ENCODE peak calls at places on chromosome 3, in seven cellular contexts. Z is K562, K is A549, X is H1, Y is GM12878, W is HepG2, F is SK-N-SH. A is an unnamed sample.

GRCh38 chr3:45677045-45677436 is 12.2 kb upstream of the SACM1L start:
- DNase-seq in Z (no peak), K (peak), F (no peak), W (peak), X (no peak), Y (no peak), A (peak)

GRCh38 chr3:191568206-191568605 is 107.2 kb downstream of the PYDC2 start:
- DNase-seq in K (no peak), Y (no peak), W (no peak), Z (no peak), X (no peak), F (no peak), A (no peak)

GRCh38 chr3:54954019-54954418 is 26.2 kb upstream of the LRTM1 start:
- DNase-seq in K (peak), F (peak), W (no peak), Y (no peak), Z (no peak), X (no peak), A (peak)

GRCh38 chr3:99686955-99687612 is 48.7 kb downstream of the COL8A1 start:
- DNase-seq in F (peak), Y (no peak), K (peak), W (peak), Z (peak), X (peak), A (peak)

GRCh38 chr3:132290833-132291232 is 26.4 kb upstream of the ACP3 start:
- DNase-seq in K (no peak), W (no peak), Y (no peak), F (no peak), Z (no peak), X (no peak), A (peak)

GRCh38 chr3:149662240-149662887 is 4.5 kb upstream of the WWTR1 start:
- DNase-seq in Z (no peak), K (no peak), X (no peak), F (no peak), W (no peak), Y (no peak), A (peak)

GRCh38 chr3:11917051-11917450 is 70.4 kb upstream of the TAMM41 start:
- DNase-seq in Z (no peak), Y (no peak), X (no peak), K (no peak), W (no peak), F (no peak), A (no peak)

GRCh38 chr3:76824658-76825310 is 215.1 kb upstream of the ROBO2 start:
- DNase-seq in X (no peak), Y (no peak), Z (no peak), W (no peak), K (no peak), F (no peak), A (no peak)

GRCh38 chr3:58058654-58059263 is 50.5 kb downstream of the FLNB start:
- DNase-seq in K (no peak), X (no peak), Z (no peak), F (no peak), Y (no peak), W (no peak), A (peak)

GRCh38 chr3:45477026-45477725 is 88.8 kb downstream of the LARS2 start:
- DNase-seq in Z (no peak), F (no peak), X (no peak), Y (no peak), K (no peak), W (no peak), A (peak)

GRCh38 chr3:89692601-89693000 is 585.2 kb downstream of the EPHA3 start:
- DNase-seq in K (no peak), W (no peak), Y (no peak), F (no peak), Z (no peak), X (no peak), A (no peak)

GRCh38 chr3:36729204-36730056 is 34.9 kb downstream of the DCLK3 start:
- DNase-seq in F (peak), Y (no peak), W (peak), K (peak), Z (peak), X (no peak), A (peak)

GRCh38 chr3:128274837-128275236 is 121.6 kb downstream of the EEFSEC start:
- DNase-seq in W (no peak), K (no peak), Z (no peak), X (peak), Y (no peak), F (no peak), A (peak)

GRCh38 chr3:127446756-127447155 is 143.8 kb downstream of the TPRA1 start:
- DNase-seq in K (no peak), W (no peak), Y (no peak), X (no peak), Z (no peak), F (no peak), A (no peak)

GRCh38 chr3:69385033-69385722 is 710 bp downstream of the FRMD4B start:
- DNase-seq in W (no peak), Z (no peak), Y (no peak), K (no peak), X (no peak), F (no peak), A (no peak)

GRCh38 chr3:31862861-31863260 is 118.2 kb downstream of the OSBPL10 start:
- DNase-seq in K (no peak), W (no peak), F (no peak), Y (no peak), Z (no peak), X (no peak), A (peak)

GRCh38 chr3:47420511-47421484 is 40.0 kb downstream of the PTPN23 start:
- DNase-seq in W (peak), F (peak), X (peak), Z (peak), Y (peak), K (peak), A (peak)

GRCh38 chr3:64717872-64718613 is 30.2 kb upstream of the ADAMTS9 start:
- DNase-seq in Y (no peak), W (no peak), Z (no peak), F (no peak), X (no peak), K (no peak), A (no peak)

GRCh38 chr3:180048840-180049239 is 12.1 kb upstream of the PEX5L start:
- DNase-seq in Y (no peak), W (no peak), F (no peak), X (no peak), K (no peak), Z (no peak), A (peak)

GRCh38 chr3:62376906-62377865 is 3.8 kb upstream of the FEZF2 start:
- DNase-seq in Y (no peak), W (no peak), F (peak), Z (no peak), X (peak), K (no peak), A (no peak)

GRCh38 chr3:62805578-62805977 is 69.6 kb downstream of the CADPS start:
- DNase-seq in X (no peak), Z (no peak), K (no peak), F (no peak), Y (no peak), W (no peak), A (no peak)

GRCh38 chr3:4421121-4421520 is 45.9 kb downstream of the SUMF1 start:
- DNase-seq in W (no peak), X (no peak), K (peak), F (no peak), Y (no peak), Z (peak), A (peak)

GRCh38 chr3:135869439-135870105 is 96.0 kb upstream of the PPP2R3A start:
- DNase-seq in F (no peak), X (no peak), Z (no peak), Y (no peak), W (no peak), K (no peak), A (peak)

GRCh38 chr3:109773006-109773405 is 435.7 kb upstream of the DPPA4 start:
- DNase-seq in W (no peak), X (no peak), K (no peak), Y (no peak), Z (no peak), F (no peak), A (peak)

GRCh38 chr3:160473978-160474377 is 24.4 kb upstream of the TRIM59 start:
- DNase-seq in Y (no peak), K (no peak), X (no peak), W (no peak), Z (no peak), F (peak), A (peak)

GRCh38 chr3:196666001-196666867 is 26.7 kb downstream of the NRROS start:
- DNase-seq in Z (no peak), K (no peak), Y (no peak), F (no peak), X (peak), W (peak), A (peak)

GRCh38 chr3:117587416-117587815 is 877.8 kb downstream of the TUSC7 start:
- DNase-seq in F (no peak), K (no peak), W (no peak), Z (no peak), Y (no peak), X (no peak), A (no peak)

GRCh38 chr3:160929595-160929994 is 173.6 kb downstream of the PPM1L start:
- DNase-seq in K (no peak), F (peak), Y (no peak), W (no peak), X (no peak), Z (peak), A (no peak)

GRCh38 chr3:181711325-181712135 is at the start of gene SOX2:
- DNase-seq in Z (peak), X (peak), W (peak), K (peak), F (peak), Y (no peak), A (peak)

GRCh38 chr3:114216186-114216970 is 21.0 kb downstream of the ZNF80 start:
- DNase-seq in K (no peak), Z (no peak), Y (no peak), W (no peak), F (no peak), X (no peak), A (peak)

GRCh38 chr3:151430821-151431484 is 29.9 kb downstream of the IGSF10 start:
- DNase-seq in K (no peak), F (no peak), W (no peak), Y (no peak), X (no peak), Z (no peak), A (no peak)

GRCh38 chr3:72597756-72598195 is 250.5 kb downstream of the SHQ1 start:
- DNase-seq in K (no peak), Z (peak), X (no peak), W (no peak), F (peak), Y (no peak), A (peak)

GRCh38 chr3:52396907-52397591 is 47.9 kb downstream of the SEMA3G start:
- DNase-seq in X (no peak), K (no peak), W (no peak), Y (no peak), Z (no peak), F (no peak), A (no peak)
- TF ChIP-seq RFX5 in X (no peak), K (no peak), W (no peak), Y (no peak), Z (no peak), F (no peak), A (no peak)

GRCh38 chr3:119239421-119239820 is 1.3 kb downstream of the B4GALT4 start:
- DNase-seq in W (no peak), F (no peak), Y (no peak), K (no peak), Z (no peak), X (no peak), A (no peak)
- TF ChIP-seq RFX5 in W (no peak), F (no peak), Y (no peak), K (no peak), Z (no peak), X (no peak), A (no peak)

DNA sequence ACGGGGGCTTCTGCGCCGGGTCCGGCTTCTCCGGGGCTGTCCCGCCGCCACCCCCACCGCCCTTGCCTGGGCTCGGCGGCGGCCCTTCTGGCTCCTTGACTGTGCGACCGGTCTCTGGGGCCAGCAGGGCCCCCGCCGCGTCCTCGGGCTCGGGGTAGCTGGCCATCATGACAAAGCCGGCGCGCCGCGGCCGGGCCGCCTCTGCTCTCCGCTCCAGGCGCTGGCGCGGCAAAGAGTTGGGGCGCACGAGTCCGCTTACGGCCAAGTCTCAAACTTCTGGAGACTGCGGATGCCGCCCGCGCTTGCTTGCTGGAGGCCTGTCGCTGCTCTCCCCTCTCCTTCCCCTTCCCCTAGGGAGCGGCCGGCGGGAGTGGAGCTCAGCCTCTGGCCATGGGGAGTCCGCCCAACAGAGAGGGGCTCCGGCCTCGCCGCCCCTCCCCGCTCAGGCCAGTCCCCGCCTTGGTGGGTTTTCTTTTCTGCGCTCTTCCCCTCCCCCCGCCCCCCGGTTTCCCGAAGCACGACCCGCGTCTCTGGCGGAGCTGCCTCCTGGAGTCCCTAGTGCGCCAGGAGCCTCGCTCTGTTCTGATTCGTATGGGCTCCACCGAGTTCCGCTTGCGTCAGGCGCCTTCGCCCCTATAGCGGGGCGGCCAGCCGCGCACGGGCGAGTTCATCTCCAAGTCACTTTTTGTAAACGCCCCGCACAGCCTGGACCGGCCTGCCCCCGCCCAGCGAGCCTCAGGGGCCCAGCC is at the start of the genes FOXL2 and FOXL2NB:
- DNase-seq in X (peak), F (peak), K (peak), Z (peak), Y (no peak), W (no peak), A (peak)
- TF ChIP-seq RFX5 in X (no peak), F (no peak), K (no peak), Z (no peak), Y (no peak), W (no peak), A (no peak)

GRCh38 chr3:138363322-138363721 is 14.9 kb downstream of the MRAS start:
- DNase-seq in F (no peak), X (no peak), K (no peak), Z (no peak), W (no peak), Y (no peak), A (no peak)
- TF ChIP-seq RFX5 in F (no peak), X (no peak), K (no peak), Z (no peak), W (no peak), Y (no peak), A (no peak)

GRCh38 chr3:148450819-148451218 is 246.9 kb upstream of the AGTR1 start:
- DNase-seq in Z (no peak), W (peak), F (no peak), K (no peak), Y (no peak), X (no peak), A (no peak)

GRCh38 chr3:148455098-148455497 is 242.6 kb upstream of the AGTR1 start:
- DNase-seq in Z (no peak), K (no peak), W (no peak), F (no peak), X (no peak), Y (no peak), A (no peak)

GRCh38 chr3:148453764-148454163 is 243.9 kb upstream of the AGTR1 start:
- DNase-seq in X (no peak), F (no peak), Y (no peak), Z (no peak), W (peak), K (no peak), A (no peak)
- TF ChIP-seq RFX5 in X (no peak), F (no peak), Y (no peak), Z (no peak), W (no peak), K (no peak), A (no peak)

GRCh38 chr3:177960014-177960413 is 576.2 kb upstream of the KCNMB2 start:
- DNase-seq in W (no peak), K (no peak), F (no peak), Y (no peak), Z (no peak), X (no peak), A (peak)
- TF ChIP-seq RFX5 in W (no peak), K (no peak), F (no peak), Y (no peak), Z (no peak), X (no peak), A (no peak)

GRCh38 chr3:18288243-18288642 is 136.9 kb downstream of the SATB1 start:
- DNase-seq in X (no peak), F (no peak), K (no peak), Y (no peak), W (no peak), Z (no peak), A (no peak)
- TF ChIP-seq RFX5 in X (no peak), F (no peak), K (no peak), Y (no peak), W (no peak), Z (no peak), A (no peak)

A was measured in IMR-90.